ENCODE peak calls at places on chromosomes 5 and 9, in six cellular contexts. T is HepG2, G is H1, Z is A549, X is K562, W is GM12878. R is an unnamed sample.

GRCh38 chr9:37325778-37326177 is 96.7 kb upstream of the GRHPR start:
- DNase-seq in T (no peak), G (no peak), Z (no peak), X (no peak), W (no peak), R (peak)

GRCh38 chr9:87340391-87340790 is 157.3 kb upstream of the DAPK1 start:
- DNase-seq in T (no peak), G (no peak), Z (no peak), X (no peak), W (no peak), R (no peak)

GRCh38 chr9:137373611-137373980 is 49.4 kb downstream of the EXD3 start:
- DNase-seq in T (no peak), G (peak), Z (no peak), X (no peak), W (no peak), R (no peak)

GRCh38 chr9:129467739-129468666 is 152.9 kb downstream of the C9orf50 start:
- DNase-seq in T (no peak), G (no peak), Z (no peak), X (no peak), W (no peak), R (no peak)

GRCh38 chr5:53501054-53501453 is 20.6 kb downstream of the FST start:
- DNase-seq in T (no peak), G (no peak), Z (no peak), X (no peak), W (no peak), R (no peak)

GRCh38 chr9:113572076-113572861 is 108.7 kb downstream of the RGS3 start:
- DNase-seq in T (no peak), G (no peak), Z (no peak), X (peak), W (no peak), R (no peak)

GRCh38 chr9:69174645-69175487 is 789 bp downstream of the TJP2 start:
- DNase-seq in T (peak), G (no peak), Z (no peak), X (peak), W (peak), R (peak)

GRCh38 chr9:70061776-70062175 is 18.1 kb downstream of the MAMDC2 start:
- DNase-seq in T (no peak), G (no peak), Z (no peak), X (no peak), W (no peak), R (peak)

GRCh38 chr5:31671339-31671741 is 32.4 kb downstream of the PDZD2 start:
- DNase-seq in T (no peak), G (no peak), Z (no peak), X (no peak), W (no peak), R (no peak)

GRCh38 chr5:14696057-14696456 is 31.5 kb downstream of the OTULIN start:
- DNase-seq in T (no peak), G (no peak), Z (no peak), X (peak), W (no peak), R (peak)

GRCh38 chr9:16870606-16871357 is at the start of gene BNC2:
- DNase-seq in T (no peak), G (peak), Z (peak), X (no peak), W (no peak), R (peak)

GRCh38 chr5:159773062-159773924 is 143.0 kb upstream of the ADRA1B start:
- DNase-seq in T (no peak), G (peak), Z (peak), X (peak), W (no peak), R (peak)

GRCh38 chr5:73321757-73322452 is 126.7 kb downstream of the FOXD1 start:
- DNase-seq in T (no peak), G (no peak), Z (peak), X (no peak), W (no peak), R (peak)

GRCh38 chr5:116145416-116145815 is 60.6 kb downstream of the COMMD10 start:
- DNase-seq in T (no peak), G (no peak), Z (no peak), X (no peak), W (no peak), R (no peak)

GRCh38 chr9:89814340-89815040 is 209.7 kb downstream of the GADD45G start:
- DNase-seq in T (no peak), G (no peak), Z (no peak), X (no peak), W (no peak), R (peak)

GRCh38 chr9:125547383-125547782 is 159.6 kb downstream of the MAPKAP1 start:
- DNase-seq in T (no peak), G (peak), Z (no peak), X (no peak), W (no peak), R (no peak)

GRCh38 chr5:156595132-156595787 is 254.8 kb upstream of the PPP1R2B start:
- DNase-seq in T (no peak), G (no peak), Z (no peak), X (no peak), W (no peak), R (no peak)

GRCh38 chr5:80191991-80192398 is 63.9 kb downstream of the SERINC5 start:
- DNase-seq in T (no peak), G (no peak), Z (no peak), X (peak), W (no peak), R (no peak)

GRCh38 chr5:100803391-100803790 is 99.7 kb downstream of the ST8SIA4 start:
- DNase-seq in T (no peak), G (no peak), Z (no peak), X (no peak), W (no peak), R (peak)

DNA sequence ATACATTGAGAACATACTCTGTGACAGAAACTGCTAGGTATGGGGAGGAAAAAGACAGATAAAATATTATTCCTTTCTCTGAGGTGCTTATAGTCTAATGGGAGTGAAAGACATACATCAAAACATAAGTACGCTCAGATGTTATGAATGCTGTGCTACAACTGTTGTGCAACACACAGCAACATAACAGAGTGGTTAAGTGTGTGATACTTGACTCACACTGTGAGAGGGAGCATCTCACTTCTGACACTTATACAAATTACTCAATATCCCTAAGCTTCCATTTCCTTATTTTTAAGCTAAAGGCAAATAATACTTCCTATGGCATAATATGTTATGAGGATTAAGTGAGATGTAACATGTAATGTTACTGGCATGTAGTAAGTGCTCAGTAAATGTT is 110.6 kb upstream of the FER start:
- DNase-seq in T (no peak), G (no peak), Z (no peak), X (no peak), W (no peak), R (peak)
- TF ChIP-seq RFX5 in T (no peak), G (no peak), Z (no peak), X (no peak), W (no peak), R (no peak)

GRCh38 chr9:76027426-76027825 is 137.0 kb downstream of the PCSK5 start:
- DNase-seq in T (no peak), G (no peak), Z (no peak), X (no peak), W (no peak), R (peak)
- TF ChIP-seq CEBPB in T (no peak), G (no peak), Z (no peak), X (no peak), W (no peak), R (no peak)

DNA sequence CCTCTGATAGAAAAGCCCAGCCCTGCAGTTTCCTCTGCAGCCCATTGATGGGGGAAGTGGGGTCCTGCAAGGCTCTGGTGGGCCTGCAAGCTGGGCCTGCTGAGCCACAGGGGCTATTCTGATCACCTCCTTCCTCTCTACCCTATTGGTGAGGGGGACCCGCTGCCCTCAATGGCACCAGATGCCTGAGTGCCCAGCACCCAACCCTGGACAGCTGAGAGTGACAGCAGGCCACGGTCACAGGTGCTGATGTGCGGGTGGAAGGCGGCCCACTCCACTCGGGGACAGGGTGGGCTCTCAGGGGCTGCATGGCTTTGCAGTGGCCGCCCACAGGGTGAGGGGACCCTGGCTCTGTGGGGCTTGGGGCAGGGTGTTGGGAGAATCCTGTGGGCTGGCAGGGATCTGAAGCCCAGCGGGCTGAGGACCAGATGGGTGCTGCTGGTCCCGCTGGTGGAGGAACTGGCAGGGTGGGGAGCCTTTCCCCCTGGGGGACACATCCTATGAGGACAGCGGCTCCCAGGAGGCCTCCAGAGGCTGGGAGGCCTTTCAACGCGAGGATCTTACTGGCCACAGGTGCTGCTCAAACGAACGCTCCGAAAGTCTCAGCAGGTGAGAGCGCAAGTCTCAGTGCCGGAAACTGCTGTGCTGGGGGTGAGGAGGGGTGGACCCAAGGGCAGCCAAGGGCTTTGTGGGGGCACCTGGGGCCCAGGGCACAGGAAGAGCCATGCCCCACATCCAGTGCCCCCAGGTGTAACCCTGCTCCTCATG is 30.1 kb upstream of the LPCAT1 start:
- DNase-seq in T (no peak), G (peak), Z (no peak), X (no peak), W (no peak), R (no peak)
- TF ChIP-seq RFX5 in T (no peak), G (no peak), Z (no peak), X (no peak), W (no peak), R (no peak)

DNA sequence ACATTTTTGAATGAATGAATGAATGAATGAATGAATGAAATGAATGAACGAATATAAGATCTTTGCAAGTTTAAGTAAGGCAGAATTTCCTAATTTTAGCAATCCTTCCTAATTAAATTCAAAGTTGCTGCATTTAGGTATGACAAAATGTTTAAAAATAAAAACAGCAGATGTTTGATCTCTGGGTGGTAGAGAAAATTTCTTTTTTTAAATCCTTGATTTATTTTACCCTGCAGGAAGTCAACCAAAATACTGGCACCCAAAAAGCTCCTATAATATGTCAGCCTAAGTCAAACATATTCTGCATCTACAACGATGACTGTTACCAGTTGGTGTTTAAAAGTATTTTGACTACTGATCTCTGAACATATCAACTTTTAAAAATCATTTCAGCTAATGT is 58.4 kb downstream of the TTC39B start:
- DNase-seq in T (no peak), G (no peak), Z (no peak), X (no peak), W (no peak), R (no peak)
- TF ChIP-seq CEBPB in T (no peak), G (no peak), Z (no peak), X (no peak), W (no peak), R (no peak)

GRCh38 chr5:145499483-145499882 is 335.7 kb downstream of the PRELID2 start:
- DNase-seq in T (no peak), G (no peak), Z (no peak), X (no peak), W (no peak), R (peak)
- TF ChIP-seq RFX5 in T (no peak), G (no peak), Z (no peak), X (no peak), W (no peak), R (no peak)

DNA sequence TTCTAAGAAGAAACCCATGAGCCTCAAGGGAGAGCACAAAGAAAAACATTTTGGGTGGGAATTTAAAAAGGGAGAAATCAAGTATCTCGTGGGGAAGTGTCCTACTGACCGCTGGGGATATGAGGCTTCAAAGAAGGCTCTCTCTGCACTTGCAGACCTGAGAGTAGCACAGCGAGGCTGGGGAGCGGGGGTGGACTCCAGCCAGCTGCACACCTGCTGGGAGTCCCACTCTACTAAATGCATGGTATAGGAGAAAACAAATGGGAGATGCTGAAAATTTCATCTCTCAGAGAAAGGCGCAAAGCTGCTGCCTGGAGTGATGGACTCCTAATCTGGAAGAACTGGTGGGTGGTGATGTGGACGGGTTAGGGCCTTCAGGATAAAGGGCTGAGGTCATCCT is 67.0 kb upstream of the EPB41L4B start:
- DNase-seq in T (no peak), G (no peak), Z (no peak), X (no peak), W (no peak), R (no peak)
- TF ChIP-seq CEBPB in T (no peak), G (no peak), Z (no peak), X (no peak), W (no peak), R (no peak)

DNA sequence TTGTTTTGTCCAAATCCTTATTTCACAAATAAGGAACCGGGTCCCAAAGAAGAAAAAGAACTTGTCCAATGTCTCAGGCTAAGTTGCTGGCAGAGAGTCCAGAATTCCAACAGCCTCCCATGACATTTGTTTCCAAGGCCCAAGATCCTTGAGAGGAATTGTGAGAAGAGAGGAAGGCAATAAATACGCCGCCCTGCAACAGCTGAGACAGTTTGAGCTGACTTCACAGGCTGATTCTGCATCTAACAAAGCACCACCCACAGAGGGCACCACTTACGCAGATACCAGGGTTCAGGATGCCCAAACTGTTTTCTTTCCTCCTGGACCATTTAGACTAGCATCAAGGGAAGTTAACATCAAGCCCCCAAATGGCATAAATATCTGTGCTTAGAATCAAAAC is 211.3 kb downstream of the FAM114A2 start:
- DNase-seq in T (no peak), G (no peak), Z (no peak), X (no peak), W (no peak), R (no peak)
- TF ChIP-seq RFX5 in T (no peak), G (no peak), Z (no peak), X (no peak), W (no peak), R (no peak)

DNA sequence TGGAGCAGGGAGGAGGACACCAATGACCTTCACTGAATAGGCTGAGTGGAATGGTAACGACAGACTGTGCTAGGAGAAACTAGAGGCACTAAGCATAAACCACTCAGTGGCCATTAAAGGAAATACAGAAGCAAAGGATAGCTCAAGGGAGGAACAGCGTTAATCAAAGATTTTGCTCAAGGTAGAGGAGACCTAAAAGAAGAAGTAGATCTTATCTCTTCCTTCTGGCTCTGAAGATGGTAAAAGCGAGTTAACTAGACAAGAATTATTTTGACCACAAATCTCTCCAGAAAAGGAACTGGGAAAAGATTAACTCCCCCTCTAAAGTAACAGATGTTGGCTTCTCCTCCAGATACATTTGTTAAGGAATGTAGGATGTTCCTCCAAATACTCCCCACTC is 299.6 kb downstream of the EPB41L4A start:
- DNase-seq in T (no peak), G (no peak), Z (no peak), X (no peak), W (peak), R (no peak)
- TF ChIP-seq CEBPB in T (no peak), G (no peak), Z (no peak), X (no peak), W (no peak), R (no peak)

GRCh38 chr9:95620296-95620695 is 103.5 kb upstream of the PTCH1 start:
- DNase-seq in T (no peak), G (no peak), Z (no peak), X (no peak), W (no peak), R (no peak)
- TF ChIP-seq RFX5 in T (no peak), G (no peak), Z (no peak), X (no peak), W (no peak), R (no peak)